ENCODE peak calls at places on chromosomes 13 and 19, in five cellular contexts. Y is HEK293T, I is nucleus accumbens, B is mesenteric fat pad, O is cardiac fibroblast. K is an unnamed sample.
A peak's percentile ranks its signal among the peaks of the same experiment; 100 is the strongest.

GRCh38 chr19:11361037-11361770 is 6.0 kb downstream of the PLPPR2 start:
- DNase-seq in Y (peak; percentile 64), I (no peak), B (no peak), O (no peak), K (no peak)

GRCh38 chr13:111123649-111124048 is 8.5 kb downstream of the ARHGEF7 start:
- DNase-seq in Y (no peak), I (no peak), B (no peak), O (no peak), K (no peak)

GRCh38 chr19:532578-533484 is 1.3 kb downstream of the CDC34 start:
- DNase-seq in Y (no peak), I (peak; percentile 81), B (no peak), O (peak; percentile 78), K (peak; percentile 93)

GRCh38 chr13:33637978-33638743 is 179.8 kb upstream of the RFC3 start:
- DNase-seq in Y (no peak), I (no peak), B (no peak), O (peak; percentile 87), K (no peak)

GRCh38 chr13:92122454-92122853 is 724.0 kb downstream of the GPC5 start:
- DNase-seq in Y (no peak), I (no peak), B (no peak), O (peak; percentile 1), K (no peak)

GRCh38 chr13:33352023-33352422 is 66.5 kb upstream of the STARD13 start:
- DNase-seq in Y (no peak), I (no peak), B (no peak), O (no peak), K (no peak)

GRCh38 chr19:45352471-45352870 is 11.9 kb downstream of the KLC3 start:
- DNase-seq in Y (no peak), I (no peak), B (no peak), O (no peak), K (no peak)

GRCh38 chr13:36354842-36355241 is 8.6 kb upstream of the SPART start:
- DNase-seq in Y (no peak), I (no peak), B (no peak), O (no peak), K (no peak)

GRCh38 chr19:32405431-32406160 is at the start of gene DPY19L3:
- DNase-seq in Y (peak; percentile 96), I (peak; percentile 90), B (peak; percentile 99), O (peak; percentile 92), K (peak; percentile 98)

GRCh38 chr13:46899801-46900200 is 2.9 kb upstream of the HTR2A start:
- DNase-seq in Y (no peak), I (no peak), B (no peak), O (no peak), K (no peak)

GRCh38 chr13:96473463-96474157 is 383.7 kb downstream of the HS6ST3 start:
- DNase-seq in Y (no peak), I (no peak), B (no peak), O (peak; percentile 16), K (no peak)

GRCh38 chr19:46859637-46860124 is 1.1 kb upstream of the ARHGAP35 start:
- DNase-seq in Y (no peak), I (no peak), B (no peak), O (peak; percentile 91), K (no peak)

K was measured in aorta.